ENCODE peak calls at places on chromosomes 6 and 20, in nine cellular contexts. K is adrenal gland; Z is BJ; V is esophagus squamous epithelium; G is ovary; X is stomach; T is naive thymus-derived CD4-positive, alpha-beta T cell; P is uterus; Q is AG10803. D is an unnamed sample.

GRCh38 chr20:59680148-59680650 is 75.9 kb downstream of the PHACTR3 start:
- DNase-seq in V (no peak), G (no peak), Q (no peak), Z (no peak), T (no peak), K (no peak), P (no peak), X (no peak), D (no peak)

GRCh38 chr20:5172167-5172586 is 45.4 kb downstream of the CDS2 start:
- DNase-seq in Z (no peak), G (no peak), Q (no peak), T (no peak), P (no peak), K (no peak), V (no peak), X (no peak), D (no peak)

GRCh38 chr6:134750669-134751068 is 199.2 kb downstream of the ALDH8A1 start:
- DNase-seq in X (no peak), T (no peak), V (no peak), G (no peak), K (no peak), Q (peak; percentile 81), Z (peak; percentile 63), P (no peak), D (no peak)

GRCh38 chr6:95804847-95805541 is 210.8 kb upstream of the FUT9 start:
- DNase-seq in P (no peak), V (no peak), G (no peak), T (no peak), Q (no peak), Z (no peak), K (no peak), X (peak; percentile 61), D (no peak)

GRCh38 chr6:134111062-134111677 is 58.7 kb upstream of the SLC2A12 start:
- DNase-seq in P (no peak), G (no peak), Z (no peak), X (no peak), Q (peak; percentile 46), V (no peak), T (no peak), K (peak; percentile 49), D (no peak)

GRCh38 chr20:22465622-22466446 is 118.5 kb downstream of the FOXA2 start:
- DNase-seq in K (no peak), V (no peak), Q (no peak), T (no peak), P (no peak), X (peak; percentile 50), Z (no peak), G (no peak), D (no peak)

GRCh38 chr20:53708129-53708968 is 114.7 kb upstream of the ZNF217 start:
- DNase-seq in G (no peak), X (no peak), Q (peak; percentile 91), Z (peak; percentile 57), V (no peak), P (no peak), T (no peak), K (no peak), D (no peak)

GRCh38 chr20:20009784-20010253 is 7.3 kb upstream of the NAA20 start:
- DNase-seq in X (no peak), V (no peak), Q (no peak), T (no peak), G (no peak), P (no peak), Z (no peak), K (no peak), D (no peak)

GRCh38 chr6:104566411-104566810 is 293.3 kb downstream of the HACE1 start:
- DNase-seq in Q (no peak), K (no peak), T (no peak), Z (no peak), X (no peak), V (no peak), P (no peak), G (no peak), D (no peak)

GRCh38 chr6:148509789-148510581 is 167.3 kb downstream of the SASH1 start:
- DNase-seq in P (peak; percentile 56), V (no peak), G (no peak), K (peak; percentile 29), X (no peak), T (no peak), Q (peak; percentile 100), Z (peak; percentile 96), D (peak; percentile 61)

GRCh38 chr6:11971154-11971553 is 41.0 kb upstream of the HIVEP1 start:
- DNase-seq in K (no peak), X (no peak), Q (peak; percentile 91), P (no peak), T (no peak), G (no peak), V (no peak), Z (peak; percentile 76), D (no peak)

GRCh38 chr20:60892095-60892813 is 359.8 kb upstream of the CDH4 start:
- DNase-seq in V (no peak), Q (no peak), G (no peak), X (no peak), Z (no peak), T (no peak), P (no peak), K (no peak), D (no peak)

GRCh38 chr6:142417331-142417750 is 115.5 kb downstream of the ADGRG6 start:
- DNase-seq in X (no peak), P (no peak), Z (no peak), T (no peak), G (no peak), K (no peak), V (no peak), Q (no peak), D (no peak)

DNA sequence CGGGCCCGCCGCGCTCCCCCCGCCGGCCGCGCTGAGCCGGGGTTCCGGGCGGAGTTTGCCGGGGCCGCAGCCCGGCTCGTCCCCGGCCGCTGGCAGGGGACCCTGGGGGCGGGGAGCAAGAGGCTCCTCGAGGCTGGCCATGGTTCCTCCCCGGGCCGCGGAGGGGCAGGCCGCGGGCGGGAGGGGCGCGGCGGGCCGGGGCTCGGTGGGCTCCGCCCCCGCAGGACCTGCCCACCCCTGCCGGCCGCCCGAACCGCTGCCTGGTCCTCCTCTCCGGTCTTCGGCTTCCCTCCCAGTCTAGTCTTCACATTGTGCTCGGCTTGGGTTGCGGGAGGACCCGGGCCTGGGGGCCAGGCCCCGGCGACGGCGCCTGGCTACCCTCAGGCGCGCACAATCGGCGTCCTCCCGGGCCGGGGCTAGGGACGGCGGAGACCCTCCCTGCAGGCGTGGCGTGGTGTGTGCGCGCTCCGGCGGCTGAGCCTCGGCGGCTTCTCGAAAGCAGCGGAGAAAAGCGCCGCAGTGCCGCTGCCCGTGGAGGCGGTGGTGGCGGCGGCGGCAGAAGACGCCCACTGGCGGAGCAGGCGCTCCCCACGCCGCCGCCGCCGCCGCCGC is at the start of gene PDE10A:
- DNase-seq in Z (no peak), P (peak; percentile 38), T (no peak), X (peak; percentile 39), Q (peak; percentile 4), K (peak; percentile 25), G (peak; percentile 72), V (no peak), D (peak; percentile 81)
- H3K4me3 ChIP-seq in Z (no peak within 1 kb of the TSS), P (peak within 1 kb of the TSS; percentile 58), T (no peak within 1 kb of the TSS), X (peak within 1 kb of the TSS; percentile 57), Q (peak within 1 kb of the TSS; percentile 37), K (no peak within 1 kb of the TSS), G (peak within 1 kb of the TSS; percentile 51), V (peak within 1 kb of the TSS; percentile 34), D (peak within 1 kb of the TSS; percentile 76)

GRCh38 chr20:32537657-32538525 is 47.2 kb downstream of the NOL4L start:
- DNase-seq in Q (no peak), K (no peak), G (no peak), X (no peak), P (no peak), V (no peak), Z (no peak), T (no peak), D (no peak)
- H3K4me3 ChIP-seq in Q (no peak overlapping the region), K (no peak overlapping the region), G (no peak overlapping the region), X (peak overlapping the region; percentile 58), P (peak overlapping the region; percentile 9), V (no peak overlapping the region), Z (no peak overlapping the region), T (peak overlapping the region; percentile 71), D (no peak overlapping the region)

GRCh38 chr6:160765412-160765811 is 63.4 kb downstream of the PLG start:
- DNase-seq in X (no peak), G (no peak), K (no peak), V (no peak), Z (no peak), Q (no peak), P (no peak), T (no peak), D (no peak)

GRCh38 chr6:160768101-160768500 is 66.1 kb downstream of the PLG start:
- DNase-seq in V (no peak), X (no peak), K (no peak), G (no peak), P (no peak), Q (no peak), T (no peak), Z (no peak), D (no peak)

GRCh38 chr6:160766657-160767018 is 64.6 kb downstream of the PLG start:
- DNase-seq in T (no peak), P (no peak), V (no peak), Q (no peak), X (no peak), K (no peak), G (no peak), Z (no peak), D (no peak)

GRCh38 chr6:160767647-160768019 is 65.6 kb downstream of the PLG start:
- DNase-seq in K (no peak), V (no peak), Q (no peak), G (no peak), T (no peak), P (no peak), Z (no peak), X (no peak), D (no peak)

DNA sequence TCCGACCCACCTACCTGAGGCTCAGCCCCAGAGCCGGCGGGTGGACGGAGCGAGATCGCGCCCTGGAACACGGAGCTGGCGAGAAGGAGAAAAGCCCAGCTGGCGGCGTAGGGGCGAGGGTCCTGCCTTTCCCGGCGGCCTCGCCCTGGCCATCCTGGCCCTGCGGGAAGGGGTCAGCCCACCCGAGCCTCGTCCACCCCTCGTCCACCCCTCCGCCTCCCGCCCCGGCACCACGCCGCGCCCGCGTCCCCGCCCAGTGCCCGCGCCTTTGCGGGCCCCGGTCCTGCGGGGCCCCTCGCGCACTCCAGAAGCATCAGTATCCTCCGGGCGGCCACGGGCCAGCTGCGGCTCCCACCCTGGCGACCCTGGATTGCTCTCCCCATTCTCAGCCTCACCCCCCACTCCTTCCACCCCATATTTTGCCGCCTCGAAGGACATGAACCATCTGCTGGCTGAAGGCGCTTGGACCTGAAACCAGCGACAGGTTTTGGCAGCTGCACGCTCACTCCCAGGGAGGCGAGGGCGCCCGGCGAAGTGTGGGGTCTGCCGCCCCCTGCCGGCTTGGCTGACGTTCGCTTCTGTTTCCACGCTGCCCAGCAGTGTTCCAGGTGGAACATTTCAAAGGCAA is 65.1 kb downstream of the PLG start:
- DNase-seq in Z (no peak), P (peak; percentile 78), Q (peak; percentile 35), X (peak; percentile 74), G (peak; percentile 88), T (peak; percentile 11), K (peak; percentile 73), V (no peak), D (peak; percentile 43)
- H3K4me3 ChIP-seq in Z (no peak overlapping the region), P (peak overlapping the region; percentile 29), Q (peak overlapping the region; percentile 54), X (peak overlapping the region; percentile 44), G (peak overlapping the region; percentile 59), T (no peak overlapping the region), K (no peak overlapping the region), V (peak overlapping the region; percentile 49), D (peak overlapping the region; percentile 48)

GRCh38 chr6:124441430-124441829 is 520.8 kb upstream of the RNF217 start:
- DNase-seq in Z (no peak), Q (no peak), X (no peak), P (no peak), V (no peak), T (no peak), K (no peak), G (no peak), D (no peak)

GRCh38 chr6:124446966-124447365 is 515.3 kb upstream of the RNF217 start:
- DNase-seq in K (no peak), Z (no peak), P (no peak), T (no peak), G (no peak), Q (no peak), V (no peak), X (no peak), D (no peak)
- H3K4me3 ChIP-seq in K (no peak overlapping the region), Z (no peak overlapping the region), P (no peak overlapping the region), T (no peak overlapping the region), G (no peak overlapping the region), Q (no peak overlapping the region), V (no peak overlapping the region), X (no peak overlapping the region), D (no peak overlapping the region)

D was measured in heart left ventricle.